ENCODE peak calls at places on chromosomes 11 and 22, in seven cellular contexts. R, C, I, P, D, H and L are unnamed samples.

GRCh38 chr11:59261150-59261549 is 48.4 kb upstream of the MPEG1 start:
- DNase-seq in R (no peak), C (no peak), I (no peak), P (no peak), D (no peak), H (no peak), L (no peak)

GRCh38 chr22:31753005-31753633 is 700 bp upstream of the DEPDC5 start:
- DNase-seq in R (no peak), C (peak; percentile 3), I (peak; percentile 44), P (no peak), D (no peak), H (peak; percentile 52), L (peak; percentile 37)

GRCh38 chr11:119015054-119015611 is 3.0 kb downstream of the RPS25 start:
- DNase-seq in R (no peak), C (no peak), I (no peak), P (no peak), D (no peak), H (no peak), L (no peak)

GRCh38 chr11:13462311-13462927 is 603 bp downstream of the BTBD10 start:
- DNase-seq in R (peak; percentile 45), C (peak; percentile 16), I (peak; percentile 57), P (peak; percentile 46), D (peak; percentile 53), H (peak; percentile 75), L (peak; percentile 79)

GRCh38 chr11:93131709-93132108 is 66.1 kb downstream of the SLC36A4 start:
- DNase-seq in R (no peak), C (no peak), I (no peak), P (no peak), D (no peak), H (no peak), L (no peak)

GRCh38 chr11:104163100-104164027 is 583 bp downstream of the PDGFD start:
- DNase-seq in R (peak; percentile 27), C (no peak), I (peak; percentile 22), P (no peak), D (no peak), H (peak; percentile 71), L (peak; percentile 66)

GRCh38 chr22:30425616-30426394 is at the start of gene MTFP1:
- DNase-seq in R (peak; percentile 54), C (peak; percentile 8), I (peak; percentile 50), P (peak; percentile 64), D (no peak), H (peak; percentile 71), L (peak; percentile 79)

GRCh38 chr22:20771918-20772625 is 1.8 kb upstream of the SERPIND1 start:
- DNase-seq in R (no peak), C (no peak), I (no peak), P (no peak), D (no peak), H (no peak), L (no peak)

GRCh38 chr11:134541951-134542350 is 129.9 kb upstream of the B3GAT1 start:
- DNase-seq in R (no peak), C (no peak), I (peak; percentile 1), P (no peak), D (no peak), H (peak; percentile 9), L (no peak)

GRCh38 chr11:3220101-3220500 is 1.5 kb upstream of the MRGPRG start:
- DNase-seq in R (no peak), C (no peak), I (no peak), P (no peak), D (no peak), H (no peak), L (no peak)

GRCh38 chr22:47281126-47282106 is 519.0 kb downstream of the TBC1D22A start:
- DNase-seq in R (peak; percentile 59), C (no peak), I (no peak), P (no peak), D (no peak), H (no peak), L (no peak)

GRCh38 chr11:24734742-24735141 is 237.9 kb downstream of the LUZP2 start:
- DNase-seq in R (no peak), C (no peak), I (no peak), P (no peak), D (no peak), H (no peak), L (no peak)

GRCh38 chr11:16408619-16409018 is 52.3 kb upstream of the SOX6 start:
- DNase-seq in R (no peak), C (no peak), I (no peak), P (no peak), D (no peak), H (no peak), L (no peak)

GRCh38 chr11:113778111-113778910 is 1.3 kb upstream of the CLDN25 start:
- DNase-seq in R (peak; percentile 43), C (peak; percentile 71), I (peak; percentile 11), P (no peak), D (no peak), H (peak; percentile 58), L (peak; percentile 39)

GRCh38 chr11:58573451-58574104 is 2.1 kb downstream of the LPXN start:
- DNase-seq in R (peak; percentile 83), C (peak; percentile 22), I (peak; percentile 12), P (peak; percentile 54), D (no peak), H (peak; percentile 83), L (peak; percentile 81)

GRCh38 chr22:50260801-50261614 is 475 bp downstream of the MAPK12 start:
- DNase-seq in R (peak; percentile 64), C (no peak), I (no peak), P (no peak), D (no peak), H (no peak), L (no peak)

GRCh38 chr11:35742707-35743454 is 80.3 kb downstream of the TRIM44 start:
- DNase-seq in R (no peak), C (no peak), I (no peak), P (no peak), D (no peak), H (no peak), L (no peak)

GRCh38 chr11:11555228-11555627 is 66.6 kb downstream of the GALNT18 start:
- DNase-seq in R (peak; percentile 2), C (no peak), I (peak; percentile 68), P (no peak), D (no peak), H (no peak), L (peak; percentile 84)

GRCh38 chr11:90532125-90532524 is 309.3 kb upstream of the CHORDC1 start:
- DNase-seq in R (no peak), C (no peak), I (no peak), P (no peak), D (no peak), H (no peak), L (no peak)

GRCh38 chr11:70410276-70410675 is 11.9 kb downstream of the CTTN start:
- DNase-seq in R (no peak), C (no peak), I (peak; percentile 86), P (no peak), D (no peak), H (no peak), L (no peak)
- H3K27ac ChIP-seq in R (no peak overlapping the region), C (no peak overlapping the region), I (peak overlapping the region; percentile 45), P (no peak overlapping the region), D (no peak overlapping the region), H (no peak overlapping the region), L (no peak overlapping the region)

DNA sequence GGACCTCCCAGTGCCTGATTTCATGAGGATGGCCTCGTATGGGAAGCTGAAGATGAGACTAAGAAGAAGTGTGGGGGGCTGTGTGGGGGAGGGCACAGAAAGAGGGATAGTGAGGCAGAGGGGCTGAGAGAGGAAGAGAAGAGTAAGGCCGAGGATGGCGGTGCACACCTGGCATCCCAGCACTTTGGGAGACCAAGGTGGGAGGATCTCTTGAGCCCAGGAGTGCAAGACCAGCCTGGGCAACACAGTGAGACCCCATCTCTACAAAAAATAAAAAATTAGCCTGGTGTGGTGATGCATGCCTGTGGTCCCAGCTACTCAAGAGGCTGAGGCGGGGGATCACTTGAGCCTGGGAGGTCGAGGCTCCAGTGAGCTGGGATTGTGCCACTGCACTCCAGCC is 13.5 kb upstream of the EHD1 start:
- DNase-seq in R (no peak), C (no peak), I (no peak), P (no peak), D (no peak), H (no peak), L (no peak)
- H3K4me1 ChIP-seq in R (peaks cover 8% of the 10 kb centered on the region), C (peaks cover 9% of the 10 kb centered on the region), I (peaks cover 30% of the 10 kb centered on the region), P (peaks cover 17% of the 10 kb centered on the region), D (peaks cover 7% of the 10 kb centered on the region), H (no peaks in the 10 kb centered on the region), L (no peaks in the 10 kb centered on the region)

GRCh38 chr22:26548984-26549383 is 36.7 kb upstream of the TFIP11 start:
- DNase-seq in R (no peak), C (no peak), I (no peak), P (no peak), D (no peak), H (no peak), L (no peak)

GRCh38 chr22:26552466-26552865 is 37.5 kb downstream of the TPST2 start:
- DNase-seq in R (peak; percentile 41), C (no peak), I (no peak), P (no peak), D (no peak), H (no peak), L (no peak)

GRCh38 chr22:26551568-26551967 is 38.4 kb downstream of the TPST2 start:
- DNase-seq in R (no peak), C (no peak), I (no peak), P (no peak), D (no peak), H (no peak), L (no peak)

GRCh38 chr22:26549902-26550497 is 37.7 kb upstream of the TFIP11 start:
- DNase-seq in R (no peak), C (no peak), I (no peak), P (no peak), D (no peak), H (no peak), L (no peak)

DNA sequence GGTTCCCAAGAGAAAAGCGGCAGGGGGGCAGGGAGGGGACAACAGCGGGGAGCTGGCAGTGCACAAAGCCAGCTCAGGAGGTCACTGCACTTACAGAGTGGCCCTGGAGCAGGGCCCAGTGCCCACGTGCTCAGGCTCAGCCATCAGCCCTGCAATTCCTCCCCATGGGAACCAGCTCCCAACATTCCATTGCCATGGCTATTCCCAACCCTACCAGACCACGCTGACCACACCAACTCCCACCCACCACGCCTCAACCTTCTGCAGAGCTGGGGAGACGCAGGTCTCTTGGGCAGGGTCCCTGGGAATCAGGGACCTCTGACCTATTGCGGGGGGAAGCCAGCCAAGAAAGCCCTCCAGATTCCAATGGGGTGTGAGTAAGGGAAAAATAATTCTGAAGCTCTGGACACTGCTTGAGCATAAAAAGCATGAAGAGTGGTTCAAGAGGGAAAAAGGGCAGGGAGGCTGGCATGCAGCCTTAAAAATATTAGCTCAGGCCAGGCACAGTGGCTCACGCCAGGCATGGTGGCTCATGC is 38.3 kb upstream of the TFIP11 start:
- DNase-seq in R (peak; percentile 99), C (no peak), I (peak; percentile 67), P (no peak), D (no peak), H (peak; percentile 82), L (peak; percentile 52)
- H3K4me3 ChIP-seq in R (no peak overlapping the region), C (no peak overlapping the region), I (no peak overlapping the region), P (no peak overlapping the region), D (no peak overlapping the region), H (no peak overlapping the region), L (no peak overlapping the region)

DNA sequence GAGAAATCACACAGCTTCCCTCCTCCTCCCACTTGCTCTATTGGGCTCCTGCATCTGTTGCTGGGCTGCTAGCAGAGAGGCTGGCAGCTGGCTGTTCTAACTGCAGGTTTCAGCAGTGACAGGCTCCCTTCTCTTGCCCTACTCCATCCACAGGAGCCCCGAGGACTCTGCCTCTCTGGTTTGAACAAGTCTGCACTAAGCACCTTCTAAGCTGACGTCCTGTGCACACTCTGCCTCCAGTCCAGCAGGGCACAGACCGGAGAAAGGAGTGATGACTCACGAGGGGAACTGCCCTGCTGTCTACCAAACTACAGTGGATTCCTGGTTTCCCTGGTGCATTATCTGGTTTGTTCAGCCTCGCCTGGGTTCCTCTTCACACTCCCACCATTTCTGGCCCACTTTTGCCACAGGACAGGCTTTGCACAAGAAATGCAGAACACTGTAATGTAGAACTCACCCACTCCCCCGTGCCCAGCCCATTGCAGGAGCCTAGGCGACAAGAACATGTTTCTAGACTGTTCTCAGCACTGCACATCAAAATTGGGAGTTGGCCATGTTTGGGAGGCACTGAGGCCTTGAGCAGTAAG is 26.0 kb downstream of the IL10RA start:
- DNase-seq in R (peak; percentile 3), C (no peak), I (no peak), P (no peak), D (no peak), H (peak; percentile 54), L (no peak)
- H3K27ac ChIP-seq in R (no peak overlapping the region), C (no peak overlapping the region), I (peak overlapping the region; percentile 62), P (peak overlapping the region; percentile 49), D (no peak overlapping the region), H (no peak overlapping the region), L (no peak overlapping the region)